ENCODE peak calls at places on chromosomes 13 and 19, in six cellular contexts. A, K, F, M, U and G are unnamed samples.

GRCh38 chr19:20660473-20660872 is 898 bp downstream of the ZNF626 start:
- DNase-seq in M (no peak), A (no peak), U (no peak), K (no peak), F (no peak), G (no peak)

GRCh38 chr13:91722267-91722884 is 324.0 kb downstream of the GPC5 start:
- DNase-seq in M (peak), A (no peak), F (no peak), U (peak), K (no peak), G (peak)

GRCh38 chr19:954672-955494 is 29.0 kb downstream of the ARID3A start:
- DNase-seq in A (no peak), F (peak), M (peak), U (no peak), K (no peak), G (peak)

GRCh38 chr13:42395066-42395821 is 123.3 kb downstream of the AKAP11 start:
- DNase-seq in K (no peak), M (no peak), F (no peak), U (no peak), A (no peak), G (no peak)

GRCh38 chr19:18280247-18281081 is 958 bp downstream of the JUND start:
- DNase-seq in M (peak), F (no peak), K (peak), A (no peak), U (peak), G (peak)

GRCh38 chr19:3537438-3538240 is 1.3 kb upstream of the TEKTIP1 start:
- DNase-seq in F (no peak), M (no peak), U (no peak), K (no peak), A (no peak), G (no peak)

GRCh38 chr19:2542341-2543069 is 66.6 kb downstream of the GADD45B start:
- DNase-seq in M (peak), K (no peak), U (no peak), F (no peak), A (no peak), G (no peak)

GRCh38 chr13:41401371-41401770 is 56.0 kb upstream of the RGCC start:
- DNase-seq in A (no peak), K (no peak), U (no peak), F (no peak), M (no peak), G (no peak)

GRCh38 chr19:13742756-13743155 is 21.6 kb upstream of the MRI1 start:
- DNase-seq in U (peak), M (peak), A (no peak), F (no peak), K (no peak), G (no peak)

GRCh38 chr19:12789098-12789903 is 2.0 kb upstream of the JUNB start:
- DNase-seq in K (no peak), F (no peak), M (peak), U (no peak), A (no peak), G (no peak)

GRCh38 chr19:4930664-4931063 is 21.4 kb downstream of the UHRF1 start:
- DNase-seq in A (no peak), M (no peak), F (no peak), U (no peak), K (no peak), G (no peak)

GRCh38 chr13:64471916-64472315 is 2758.2 kb downstream of the PCDH9 start:
- DNase-seq in A (no peak), M (peak), K (no peak), U (peak), F (no peak), G (no peak)

GRCh38 chr13:102580552-102581169 is 16.1 kb upstream of the TPP2 start:
- DNase-seq in F (no peak), K (no peak), A (no peak), U (peak), M (peak), G (peak)

GRCh38 chr19:14411161-14411560 is 8.0 kb downstream of the DDX39A start:
- DNase-seq in F (no peak), U (no peak), A (no peak), K (no peak), M (no peak), G (peak)

GRCh38 chr19:5738423-5738822 is 18.0 kb downstream of the CATSPERD start:
- DNase-seq in M (peak), K (no peak), U (peak), F (no peak), A (no peak), G (no peak)

GRCh38 chr13:19818223-19818842 is 35.6 kb upstream of the PSPC1 start:
- DNase-seq in M (peak), K (no peak), F (no peak), A (no peak), U (peak), G (no peak)
- TF ChIP-seq CTCF in M (peak), K (no peak), F (peak), A (peak), U (peak), G (peak)

DNA sequence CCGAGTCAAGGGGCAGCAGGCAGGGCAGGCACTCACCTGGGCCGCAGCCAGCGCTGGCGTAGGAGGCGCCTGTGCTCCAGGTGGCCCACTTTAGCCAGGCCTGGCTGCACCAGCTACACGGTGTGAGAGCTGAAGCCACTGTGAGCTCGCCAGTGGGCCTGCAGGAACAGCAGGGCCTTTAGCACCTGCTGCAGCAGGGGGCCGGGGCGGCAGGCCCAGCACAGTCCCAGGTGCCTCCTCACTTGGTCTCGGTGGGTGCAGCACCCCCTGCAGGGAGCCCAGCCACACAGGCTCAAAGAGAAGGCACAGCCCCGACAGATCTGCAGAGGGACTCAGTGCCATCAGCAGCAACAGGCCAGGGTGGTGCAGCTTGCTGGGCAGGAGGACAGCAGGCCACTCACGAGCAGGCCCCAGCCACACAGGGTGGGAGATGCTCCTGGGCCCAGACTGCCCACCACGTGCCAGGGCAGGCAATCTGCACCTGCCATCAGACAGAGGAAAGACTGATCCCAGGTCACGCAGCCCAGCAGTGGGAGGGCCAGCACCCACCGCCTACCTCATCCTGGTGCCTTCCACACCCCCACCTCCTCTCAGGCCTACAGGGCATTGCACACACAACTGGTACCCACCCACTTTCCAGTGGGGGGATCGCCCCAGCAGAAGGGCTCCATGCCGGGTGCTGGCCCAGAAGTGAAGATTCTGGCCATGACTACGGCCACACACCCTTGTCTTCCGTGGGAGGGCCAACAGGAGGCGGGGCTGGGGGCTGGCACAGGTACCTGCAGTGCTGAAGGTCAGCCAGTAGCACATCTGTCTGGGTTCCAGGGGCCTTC is 15.8 kb downstream of the ARHGAP33 start:
- DNase-seq in M (no peak), K (no peak), F (no peak), A (no peak), U (no peak), G (no peak)
- TF ChIP-seq CTCF in M (peak), K (no peak), F (no peak), A (peak), U (no peak), G (peak)

DNA sequence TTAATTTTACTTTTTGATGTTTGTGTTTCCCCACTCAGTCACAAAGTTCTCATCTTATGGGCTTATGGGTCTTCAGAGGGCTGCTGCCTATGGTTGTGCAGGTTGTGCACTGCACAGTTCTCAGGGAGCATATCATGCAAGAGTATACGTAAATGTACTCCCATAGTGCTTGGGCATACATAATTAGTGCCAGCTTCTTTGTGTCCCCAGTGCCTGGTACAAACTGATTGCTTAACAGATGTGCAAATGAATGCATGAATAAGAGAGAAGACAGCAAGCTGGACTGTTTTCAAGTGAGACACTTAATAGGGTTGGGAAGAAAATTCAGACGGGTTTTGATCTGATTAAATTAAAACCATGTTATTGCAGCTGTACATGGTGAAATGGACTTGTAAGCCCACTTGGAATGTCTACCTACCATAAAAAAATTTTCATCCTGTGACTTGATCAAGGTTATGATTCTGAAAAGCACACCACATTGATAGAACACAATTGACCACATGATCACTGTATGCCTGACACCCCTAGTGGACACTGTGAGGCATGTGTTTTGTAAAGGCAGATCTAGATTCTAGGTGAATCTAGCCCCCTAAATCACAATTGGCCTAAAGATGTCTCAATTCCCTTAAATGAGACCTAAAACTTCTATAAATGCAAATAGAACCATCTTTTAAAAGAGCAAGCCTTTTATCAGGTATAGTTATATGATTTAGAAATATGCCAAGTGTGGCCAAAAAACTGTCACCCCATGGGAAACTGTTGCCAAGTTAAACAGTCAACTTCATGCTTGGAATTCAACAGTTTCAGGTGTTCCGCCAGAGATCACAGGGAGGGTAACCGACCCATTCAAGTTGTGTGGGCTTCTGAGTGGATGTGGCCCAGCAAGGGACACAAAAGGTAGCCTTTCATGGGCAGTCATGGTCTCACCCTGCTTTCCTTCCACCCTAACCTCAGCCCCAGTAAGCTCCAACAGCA is 27.9 kb downstream of the FAM124A start:
- DNase-seq in F (no peak), M (peak), A (no peak), U (no peak), K (no peak), G (peak)
- TF ChIP-seq CTCF in F (peak), M (peak), A (peak), U (peak), K (no peak), G (peak)

DNA sequence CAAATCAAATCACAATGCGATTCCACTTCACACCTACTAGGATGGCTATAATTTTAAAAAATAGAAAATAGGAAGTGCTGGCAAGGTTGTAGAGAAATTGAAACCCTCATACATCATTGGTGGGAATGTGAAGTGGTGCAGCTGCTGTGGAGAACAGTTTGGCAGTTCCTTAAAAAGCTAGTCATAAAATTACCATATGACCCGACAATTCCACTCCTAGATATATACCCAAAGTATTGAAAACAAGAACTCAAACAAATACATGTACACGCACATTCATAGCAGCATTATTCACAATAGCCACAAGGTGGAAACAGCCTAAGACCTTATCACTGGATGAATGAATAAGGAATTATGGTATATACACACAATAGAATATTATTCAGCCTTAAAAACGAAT is 12.0 kb downstream of the HMGB1 start:
- DNase-seq in K (no peak), A (no peak), F (no peak), U (peak), M (peak), G (no peak)
- TF ChIP-seq CTCF in K (no peak), A (peak), F (no peak), U (peak), M (peak), G (peak)

DNA sequence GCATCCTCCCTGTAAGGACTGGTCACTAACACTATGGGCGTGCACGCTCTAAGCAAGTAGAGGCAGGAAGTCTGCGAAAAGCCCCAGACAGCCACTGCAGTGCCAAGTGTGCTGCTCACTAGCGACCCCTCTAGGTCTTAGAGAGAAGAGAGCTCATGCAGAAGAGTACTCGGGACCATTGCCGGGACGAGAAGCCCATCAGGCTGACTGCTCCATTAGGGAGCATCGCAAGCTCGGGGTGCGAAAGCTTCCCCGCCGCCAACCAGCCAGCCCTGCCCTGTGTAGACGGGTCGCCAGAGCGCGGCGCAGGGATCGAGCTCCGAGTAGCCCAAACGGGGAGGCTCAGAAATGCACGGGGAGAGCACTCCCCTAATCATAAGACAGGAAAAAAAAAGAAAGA is 16.6 kb downstream of the POU4F1 start:
- DNase-seq in M (no peak), U (no peak), F (no peak), A (no peak), K (no peak), G (no peak)
- TF ChIP-seq CTCF in M (peak), U (peak), F (no peak), A (peak), K (no peak), G (peak)

DNA sequence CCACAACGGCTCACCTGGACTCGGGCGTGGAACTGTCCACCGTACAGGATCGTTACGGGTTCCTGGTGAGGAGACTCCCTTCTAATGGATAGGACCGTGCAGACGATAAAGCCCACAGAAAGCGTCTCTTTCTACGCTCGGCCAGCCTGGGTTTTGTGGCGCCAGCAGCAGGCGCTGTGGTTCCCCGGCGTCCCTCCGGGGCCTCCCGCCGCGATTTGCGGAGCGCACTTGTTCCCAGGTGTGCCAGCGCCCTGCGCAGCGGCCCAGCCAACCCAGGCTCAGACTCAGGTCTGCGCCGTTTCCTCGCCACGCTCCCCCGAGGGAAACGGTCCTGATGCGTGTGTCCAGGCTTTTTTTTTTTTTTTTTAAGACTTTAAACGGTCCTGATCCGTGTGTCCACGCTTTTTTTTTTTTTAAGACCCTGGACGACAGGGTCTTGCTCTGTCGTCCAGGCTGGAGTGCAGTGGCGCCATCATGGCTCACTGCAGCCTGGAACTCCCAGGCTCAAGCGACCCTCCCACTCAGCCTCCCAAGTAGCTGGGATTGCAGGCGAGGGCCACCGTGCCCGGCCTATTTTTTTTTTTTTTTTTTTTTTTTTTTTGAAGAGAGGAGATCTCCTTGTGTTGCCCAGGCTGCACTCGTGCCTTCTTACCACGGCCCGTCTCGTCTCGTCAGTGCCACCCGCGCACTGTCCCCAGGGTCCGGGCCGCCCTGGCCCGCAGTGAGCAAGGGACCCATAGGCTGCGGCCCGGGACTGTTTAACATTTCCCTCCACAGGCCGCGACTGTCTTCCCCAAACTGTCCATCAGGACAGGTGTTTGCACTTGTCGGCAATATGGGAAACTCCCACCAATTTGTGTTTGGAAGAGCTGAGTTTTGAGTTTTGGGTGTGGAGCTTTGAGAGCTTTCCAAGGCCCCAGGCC is 23.8 kb downstream of the GJA3 start:
- DNase-seq in F (no peak), A (no peak), U (no peak), K (no peak), M (peak), G (peak)
- TF ChIP-seq CTCF in F (peak), A (peak), U (peak), K (no peak), M (peak), G (peak)

GRCh38 chr19:10979950-10980349 is 19.1 kb downstream of the SMARCA4 start:
- DNase-seq in K (no peak), M (no peak), A (no peak), F (no peak), U (no peak), G (peak)
- TF ChIP-seq CTCF in K (no peak), M (no peak), A (peak), F (no peak), U (no peak), G (peak)